ENCODE peak calls at places on chromosomes 16 and 17, in nine cellular contexts. E is RPMI8226, S is cardiac fibroblast, P is T1000, N is NCI-H187, K is Caco-2, Y is dermis blood vessel endothelial cell, V is skeletal muscle cell, C is activated T-cell treated with anti-CD3 and anti-CD28 coated beads for 1 hour. U is an unnamed sample.

GRCh38 chr17:78817123-78817522 is 23.5 kb downstream of the USP36 start:
- DNase-seq in E (no peak), S (no peak), P (no peak), N (no peak), K (no peak), Y (no peak), V (no peak), C (no peak), U (no peak)

GRCh38 chr17:41655611-41656111 is 31.3 kb upstream of the KRT17 start:
- DNase-seq in E (no peak), S (no peak), P (no peak), N (no peak), K (peak; percentile 71), Y (no peak), V (no peak), C (no peak), U (peak; percentile 86)

GRCh38 chr16:57226701-57227621 is 18.1 kb upstream of the ARL2BP start:
- DNase-seq in E (no peak), S (no peak), P (no peak), N (no peak), K (no peak), Y (no peak), V (no peak), C (no peak), U (no peak)

GRCh38 chr17:27555364-27555763 is 75.6 kb upstream of the LGALS9 start:
- DNase-seq in E (no peak), S (peak; percentile 55), P (no peak), N (no peak), K (no peak), Y (peak; percentile 55), V (no peak), C (no peak), U (no peak)

GRCh38 chr17:64732336-64733006 is 70.4 kb upstream of the SMURF2 start:
- DNase-seq in E (no peak), S (peak; percentile 86), P (peak; percentile 41), N (no peak), K (no peak), Y (peak; percentile 68), V (no peak), C (no peak), U (no peak)

GRCh38 chr17:47775181-47775580 is 42.1 kb downstream of the TBX21 start:
- DNase-seq in E (no peak), S (no peak), P (no peak), N (no peak), K (no peak), Y (no peak), V (no peak), C (no peak), U (no peak)

GRCh38 chr17:57486416-57486815 is 230.1 kb downstream of the MSI2 start:
- DNase-seq in E (no peak), S (no peak), P (no peak), N (no peak), K (no peak), Y (no peak), V (no peak), C (no peak), U (no peak)

GRCh38 chr16:19879241-19879792 is 5.3 kb downstream of the GPRC5B start:
- DNase-seq in E (peak; percentile 15), S (no peak), P (no peak), N (no peak), K (peak; percentile 53), Y (no peak), V (no peak), C (no peak), U (no peak)

GRCh38 chr16:87324411-87325275 is 7.5 kb upstream of the C16orf95 start:
- DNase-seq in E (peak; percentile 22), S (peak; percentile 24), P (no peak), N (no peak), K (no peak), Y (peak; percentile 64), V (no peak), C (peak; percentile 26), U (peak; percentile 74)

GRCh38 chr17:21463204-21463661 is 87.1 kb downstream of the KCNJ12 start:
- DNase-seq in E (no peak), S (no peak), P (no peak), N (no peak), K (no peak), Y (no peak), V (no peak), C (no peak), U (peak; percentile 36)

GRCh38 chr16:30551781-30552180 is 6.4 kb downstream of the ZNF764 start:
- DNase-seq in E (no peak), S (no peak), P (no peak), N (no peak), K (no peak), Y (no peak), V (no peak), C (peak; percentile 43), U (no peak)

GRCh38 chr16:57377080-57377841 is 5.0 kb downstream of the CX3CL1 start:
- DNase-seq in E (peak; percentile 36), S (no peak), P (no peak), N (no peak), K (no peak), Y (no peak), V (no peak), C (no peak), U (no peak)

U was measured in ecto neural progenitor cell.